ENCODE peak calls at places on chromosome 16, in five cellular contexts. H is uterus, D is suprapubic skin, P is heart left ventricle, O is ovary. X is an unnamed sample.

GRCh38 chr16:81446318-81447275 is 2.0 kb downstream of the CMIP start:
- DNase-seq in O (no peak), D (no peak), H (no peak), P (no peak), X (no peak)

GRCh38 chr16:81432899-81433560 is 11.6 kb upstream of the CMIP start:
- DNase-seq in P (no peak), H (no peak), O (no peak), D (no peak), X (no peak)

GRCh38 chr16:28863929-28864886 is 565 bp downstream of the SH2B1 start:
- DNase-seq in H (peak), P (no peak), D (no peak), O (peak), X (no peak)

GRCh38 chr16:62955033-62955349 is 918.8 kb upstream of the CDH8 start:
- DNase-seq in O (no peak), D (no peak), P (no peak), H (no peak), X (no peak)

GRCh38 chr16:90019543-90020259 is 445 bp upstream of the DBNDD1 start:
- DNase-seq in P (no peak), H (no peak), O (peak), D (no peak), X (no peak)

GRCh38 chr16:83068686-83069085 is 441.9 kb downstream of the CDH13 start:
- DNase-seq in H (no peak), O (no peak), P (no peak), D (no peak), X (no peak)

GRCh38 chr16:30377050-30377811 is 2.6 kb downstream of the MYL11 start:
- DNase-seq in O (no peak), H (no peak), D (no peak), P (no peak), X (no peak)

GRCh38 chr16:28140788-28141618 is 70.8 kb downstream of the XPO6 start:
- DNase-seq in P (no peak), D (no peak), H (no peak), O (no peak), X (no peak)

GRCh38 chr16:88963583-88963982 is 13.4 kb downstream of the CBFA2T3 start:
- DNase-seq in P (no peak), O (no peak), D (no peak), H (no peak), X (no peak)

GRCh38 chr16:2473425-2473926 is 1.5 kb upstream of the TBC1D24 start:
- DNase-seq in O (no peak), P (no peak), H (no peak), D (no peak), X (peak)

GRCh38 chr16:56389554-56389953 is 35.8 kb downstream of the AMFR start:
- DNase-seq in D (no peak), H (no peak), O (no peak), P (no peak), X (no peak)

GRCh38 chr16:64240586-64240985 is 881.3 kb downstream of the CDH11 start:
- DNase-seq in D (no peak), H (no peak), P (no peak), O (no peak), X (no peak)

GRCh38 chr16:819336-819735 is 18.8 kb upstream of the GNG13 start:
- DNase-seq in D (no peak), H (no peak), O (no peak), P (no peak), X (no peak)

GRCh38 chr16:2482181-2483107 is 7.5 kb downstream of the TBC1D24 start:
- DNase-seq in P (no peak), D (no peak), O (peak), H (peak), X (peak)

GRCh38 chr16:70740919-70741778 is 55.3 kb upstream of the MTSS2 start:
- DNase-seq in P (no peak), D (no peak), O (no peak), H (peak), X (peak)

GRCh38 chr16:49093939-49094338 is 187.7 kb downstream of the CBLN1 start:
- DNase-seq in H (no peak), O (no peak), D (no peak), P (no peak), X (no peak)

GRCh38 chr16:58501242-58502131 is 1.5 kb downstream of the NDRG4 start:
- DNase-seq in P (no peak), D (peak), O (no peak), H (no peak), X (no peak)

GRCh38 chr16:81626181-81626674 is 152.9 kb upstream of the PLCG2 start:
- DNase-seq in O (no peak), H (no peak), D (no peak), P (no peak), X (no peak)

GRCh38 chr16:81095653-81095952 is 592 bp downstream of the GCSH start:
- DNase-seq in H (no peak), P (no peak), O (no peak), D (no peak), X (no peak)

GRCh38 chr16:27228621-27229501 is 25.5 kb downstream of the KDM8 start:
- DNase-seq in P (peak), H (no peak), D (no peak), O (no peak), X (no peak)

GRCh38 chr16:56726926-56727325 is 3.0 kb upstream of the NUP93 start:
- DNase-seq in O (no peak), H (no peak), D (no peak), P (no peak), X (no peak)

GRCh38 chr16:2791174-2791573 is 3.8 kb upstream of the PRSS33 start:
- DNase-seq in P (no peak), H (no peak), D (peak), O (no peak), X (no peak)

GRCh38 chr16:24721830-24722238 is 7.6 kb upstream of the TNRC6A start:
- DNase-seq in D (no peak), O (no peak), H (no peak), P (no peak), X (no peak)

GRCh38 chr16:72261127-72261526 is 89.2 kb upstream of the PMFBP1 start:
- DNase-seq in H (no peak), D (no peak), P (no peak), O (no peak), X (no peak)

GRCh38 chr16:1057252-1057932 is 15.2 kb upstream of the SSTR5 start:
- DNase-seq in O (no peak), D (no peak), P (no peak), H (no peak), X (peak)

GRCh38 chr16:495127-495748 is 32.3 kb upstream of the CAPN15 start:
- DNase-seq in P (no peak), O (no peak), H (no peak), D (no peak), X (no peak)

GRCh38 chr16:9500872-9501271 is 409.4 kb downstream of the HAPSTR1 start:
- DNase-seq in D (no peak), O (no peak), P (no peak), H (no peak), X (no peak)

GRCh38 chr16:86575754-86576557 is 2.4 kb upstream of the FOXL1 start:
- DNase-seq in O (no peak), D (no peak), P (peak), H (peak), X (peak)
- TF ChIP-seq POLR2A in O (no peak), D (no peak), P (peak), H (peak), X (no peak)

GRCh38 chr16:66952430-66953139 is 8.5 kb upstream of the CES3 start:
- DNase-seq in H (no peak), O (no peak), P (no peak), D (no peak), X (no peak)
- H3K27ac ChIP-seq in H (no peak), O (no peak), P (no peak), D (no peak), X (no peak)

GRCh38 chr16:84648595-84649510 is 542 bp downstream of the KLHL36 start:
- DNase-seq in D (no peak), P (peak), H (peak), O (peak), X (peak)

GRCh38 chr16:84649511-84649861 is 1.2 kb downstream of the KLHL36 start:
- DNase-seq in H (no peak), O (no peak), P (no peak), D (no peak), X (no peak)

GRCh38 chr16:84650062-84650991 is 2.0 kb downstream of the KLHL36 start:
- DNase-seq in H (no peak), D (no peak), P (no peak), O (no peak), X (no peak)

GRCh38 chr16:84643677-84644076 is 4.6 kb upstream of the KLHL36 start:
- DNase-seq in H (no peak), P (no peak), O (no peak), D (no peak), X (no peak)

DNA sequence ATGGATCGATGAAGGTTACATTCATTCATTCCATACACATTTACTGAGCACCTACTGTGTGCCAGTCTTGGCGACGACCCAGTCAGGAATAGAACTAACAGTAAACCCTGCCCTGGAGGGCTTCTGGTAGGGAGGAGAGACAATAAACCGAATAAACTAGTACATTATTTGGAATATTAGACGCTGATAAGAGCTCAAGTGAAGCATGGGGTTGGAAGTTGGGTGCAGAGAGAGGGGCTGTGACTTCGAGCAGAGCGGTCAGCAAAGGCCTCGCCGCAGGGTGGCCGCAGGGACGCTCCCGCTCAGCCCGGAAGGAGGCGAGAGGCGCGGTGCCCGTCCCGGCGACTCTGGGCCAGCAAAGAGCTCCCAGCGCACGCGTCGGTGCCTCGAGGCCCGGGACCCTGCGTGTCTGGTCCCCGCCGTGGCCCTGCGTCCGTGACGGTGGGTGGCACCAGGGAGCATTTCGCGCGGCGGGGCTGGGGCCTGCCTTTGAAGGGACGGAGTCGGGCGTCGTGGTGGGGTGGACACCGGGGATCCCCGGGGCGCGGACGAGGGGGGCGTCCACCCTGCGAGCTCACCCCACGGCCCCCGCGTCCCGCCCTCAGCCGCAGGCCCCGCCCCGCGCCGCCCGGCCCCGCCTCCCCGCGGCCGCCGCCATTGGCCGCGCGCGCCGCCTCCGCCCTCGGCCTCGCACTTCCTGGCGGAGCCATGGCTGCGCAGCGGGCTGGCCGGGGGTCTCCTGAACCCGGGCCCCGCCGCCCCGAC is at the start of gene KLHL36:
- DNase-seq in P (peak), D (no peak), O (peak), H (peak), X (peak)
- TF ChIP-seq POLR2A in P (peak), D (no peak), O (no peak), H (no peak), X (no peak)

DNA sequence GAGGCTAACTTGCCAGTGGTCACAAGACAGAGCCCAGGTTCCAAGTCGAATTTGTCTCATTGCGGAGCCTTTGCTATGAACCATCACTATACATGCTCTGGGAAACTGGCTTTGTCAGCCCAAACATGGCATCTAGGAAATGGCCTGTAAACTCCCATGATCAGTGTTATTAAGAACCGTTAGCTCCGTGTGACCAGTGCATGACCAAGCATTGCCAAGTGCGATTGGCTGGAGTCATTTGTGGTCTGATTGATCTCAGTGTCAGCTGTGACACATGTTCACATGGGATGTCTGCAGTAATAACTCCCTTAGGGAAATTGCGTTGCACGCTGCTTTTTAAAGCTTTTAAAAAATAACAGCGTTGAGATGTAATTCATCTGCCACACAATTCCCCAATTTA is 18.6 kb upstream of the CDH3 start:
- DNase-seq in D (no peak), O (no peak), P (no peak), H (no peak), X (no peak)
- H3K27ac ChIP-seq in D (no peak), O (no peak), P (no peak), H (no peak), X (no peak)

GRCh38 chr16:4412159-4412558 is 4.2 kb downstream of the CORO7 start:
- DNase-seq in H (no peak), D (no peak), P (no peak), O (no peak), X (no peak)

GRCh38 chr16:4414187-4414909 is 2.0 kb downstream of the CORO7 start:
- DNase-seq in O (no peak), P (no peak), D (no peak), H (no peak), X (no peak)

GRCh38 chr16:4412854-4413253 is 3.5 kb downstream of the CORO7 start:
- DNase-seq in P (no peak), O (no peak), H (no peak), D (no peak), X (no peak)

GRCh38 chr16:4416200-4417032 is at the start of gene CORO7:
- DNase-seq in H (peak), D (peak), P (peak), O (peak), X (peak)

DNA sequence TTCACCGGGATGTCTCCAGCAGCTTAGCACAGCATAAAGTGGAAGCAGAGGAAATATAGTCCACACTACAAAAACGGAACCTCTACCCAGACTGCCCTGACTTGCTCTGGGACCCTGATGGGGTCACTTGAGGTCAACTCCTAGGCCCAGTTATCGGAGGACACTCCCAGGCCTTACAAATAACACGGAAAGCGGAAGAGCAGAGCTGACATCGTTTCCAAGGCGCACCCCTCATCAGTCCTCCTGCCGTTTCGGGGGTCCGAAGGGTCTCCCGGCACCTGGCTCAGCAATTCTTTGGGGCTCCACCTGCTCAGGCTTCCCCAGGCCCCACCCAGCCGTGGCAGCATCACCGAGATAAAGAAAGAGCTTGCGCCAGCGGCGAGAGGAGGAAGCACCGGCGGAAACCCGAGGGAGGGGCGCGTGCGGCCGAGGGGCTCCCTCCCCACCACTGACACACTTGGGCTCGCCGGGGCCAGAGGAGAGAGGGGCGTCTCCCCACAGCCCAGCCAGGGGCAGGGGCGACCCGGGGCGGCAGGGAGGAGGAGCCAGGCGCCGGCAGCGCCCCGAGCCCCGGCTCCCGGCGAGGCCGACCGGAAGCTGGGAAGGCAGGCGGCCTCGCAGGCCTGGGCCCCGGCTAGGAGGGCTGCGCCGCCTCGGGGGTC is 727 bp downstream of the CORO7 start:
- DNase-seq in P (peak), D (no peak), O (no peak), H (no peak), X (peak)
- TF ChIP-seq POLR2A in P (peak), D (no peak), O (no peak), H (no peak), X (no peak)

GRCh38 chr16:4674926-4675530 is 18.3 kb upstream of the NUDT16L1 start:
- DNase-seq in D (no peak), H (no peak), P (no peak), O (no peak), X (no peak)
- H3K27ac ChIP-seq in D (no peak), H (no peak), P (no peak), O (no peak), X (peak)

GRCh38 chr16:11105038-11105903 is 150.7 kb downstream of the SOCS1 start:
- DNase-seq in D (no peak), O (no peak), H (peak), P (no peak), X (no peak)
- TF ChIP-seq POLR2A in D (no peak), O (peak), H (no peak), P (no peak), X (peak)

DNA sequence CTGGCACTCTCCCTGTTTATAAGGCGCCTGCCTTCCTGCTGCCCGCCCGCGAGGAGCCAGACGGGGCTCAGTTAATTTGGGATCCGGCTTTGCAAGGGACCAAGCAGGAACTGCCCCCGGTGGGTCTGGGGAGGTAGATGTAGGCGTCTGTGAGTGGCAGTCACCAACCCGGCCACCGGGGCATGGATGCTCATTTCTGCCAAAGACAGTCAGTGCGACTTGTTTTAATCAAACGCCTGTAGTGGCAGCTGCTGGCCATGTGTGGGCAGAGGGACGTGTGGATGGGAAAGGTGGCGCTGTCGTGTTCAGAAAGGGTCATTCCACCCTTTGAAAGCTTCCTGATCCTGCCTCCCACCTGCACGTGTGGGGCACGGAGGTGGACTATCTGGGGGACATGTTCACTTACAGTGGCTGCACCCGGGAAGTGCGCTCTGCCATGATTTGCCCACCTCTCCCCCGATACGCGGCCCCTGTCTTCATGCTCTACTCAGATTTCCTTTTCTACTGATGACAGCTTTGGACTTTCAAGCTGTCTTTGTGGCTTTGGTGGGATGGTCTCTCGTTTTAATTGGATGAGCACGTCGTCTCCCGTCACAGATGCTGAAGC is 60.3 kb upstream of the CIBAR2 start:
- DNase-seq in O (no peak), P (no peak), H (no peak), D (no peak), X (peak)
- H3K27ac ChIP-seq in O (peak), P (no peak), H (peak), D (no peak), X (no peak)

X was measured in right lobe of liver.